ENCODE peak calls at places on chromosomes 16 and 17, in ten cellular contexts. One of them, this sample, is unnamed. For H3K4me1, the result is how much of the 10 kb centered on the place peaks cover.

GRCh38 chr17:10337136-10337535 is 35.7 kb downstream of the MYH13 start:
- DNase-seq in Peyer's patch: no peak
- DNase-seq in adrenal gland: no peak
- DNase-seq in tibial artery: no peak
- DNase-seq in CD4-positive, CD25-positive, alpha-beta regulatory T cell: no peak
- DNase-seq in lower lobe of right lung: no peak
- DNase-seq in heart left ventricle: no peak
- DNase-seq in RWPE2: no peak
- DNase-seq in spleen: no peak
- DNase-seq in left lung: no peak
- DNase-seq in this sample: no peak

GRCh38 chr17:82866521-82867214 is 26.8 kb upstream of the ZNF750 start:
- DNase-seq in RWPE2: no peak
- DNase-seq in CD4-positive, CD25-positive, alpha-beta regulatory T cell: no peak
- DNase-seq in adrenal gland: no peak
- DNase-seq in tibial artery: no peak
- DNase-seq in spleen: no peak
- DNase-seq in Peyer's patch: no peak
- DNase-seq in lower lobe of right lung: peak
- DNase-seq in heart left ventricle: no peak
- DNase-seq in left lung: no peak
- DNase-seq in this sample: no peak

GRCh38 chr16:89110641-89111040 is 17.0 kb downstream of the ACSF3 start:
- DNase-seq in spleen: peak
- DNase-seq in lower lobe of right lung: peak
- DNase-seq in heart left ventricle: no peak
- DNase-seq in adrenal gland: no peak
- DNase-seq in tibial artery: no peak
- DNase-seq in RWPE2: peak
- DNase-seq in Peyer's patch: peak
- DNase-seq in left lung: no peak
- DNase-seq in CD4-positive, CD25-positive, alpha-beta regulatory T cell: no peak
- DNase-seq in this sample: no peak

GRCh38 chr16:89422905-89423630 is 67.3 kb downstream of the ANKRD11 start:
- DNase-seq in tibial artery: no peak
- DNase-seq in RWPE2: no peak
- DNase-seq in CD4-positive, CD25-positive, alpha-beta regulatory T cell: no peak
- DNase-seq in lower lobe of right lung: no peak
- DNase-seq in adrenal gland: peak
- DNase-seq in Peyer's patch: no peak
- DNase-seq in left lung: no peak
- DNase-seq in spleen: no peak
- DNase-seq in heart left ventricle: peak
- DNase-seq in this sample: peak

GRCh38 chr17:37774508-37774907 is 29.6 kb upstream of the HNF1B start:
- DNase-seq in adrenal gland: no peak
- DNase-seq in heart left ventricle: no peak
- DNase-seq in left lung: no peak
- DNase-seq in tibial artery: no peak
- DNase-seq in CD4-positive, CD25-positive, alpha-beta regulatory T cell: peak
- DNase-seq in RWPE2: no peak
- DNase-seq in spleen: no peak
- DNase-seq in lower lobe of right lung: no peak
- DNase-seq in Peyer's patch: no peak
- DNase-seq in this sample: no peak

GRCh38 chr17:43900183-43900857 is 7.0 kb downstream of the MPP2 start:
- DNase-seq in RWPE2: peak
- DNase-seq in tibial artery: peak
- DNase-seq in adrenal gland: peak
- DNase-seq in CD4-positive, CD25-positive, alpha-beta regulatory T cell: peak
- DNase-seq in Peyer's patch: peak
- DNase-seq in heart left ventricle: peak
- DNase-seq in lower lobe of right lung: peak
- DNase-seq in left lung: peak
- DNase-seq in spleen: peak
- DNase-seq in this sample: peak

GRCh38 chr16:57892041-57892440 is 78.9 kb downstream of the CNGB1 start:
- DNase-seq in heart left ventricle: no peak
- DNase-seq in spleen: no peak
- DNase-seq in lower lobe of right lung: no peak
- DNase-seq in Peyer's patch: no peak
- DNase-seq in tibial artery: no peak
- DNase-seq in left lung: no peak
- DNase-seq in adrenal gland: no peak
- DNase-seq in CD4-positive, CD25-positive, alpha-beta regulatory T cell: no peak
- DNase-seq in RWPE2: no peak
- DNase-seq in this sample: no peak

GRCh38 chr16:27995378-27995777 is 68.1 kb downstream of the GSG1L start:
- DNase-seq in spleen: no peak
- DNase-seq in left lung: no peak
- DNase-seq in lower lobe of right lung: no peak
- DNase-seq in CD4-positive, CD25-positive, alpha-beta regulatory T cell: peak
- DNase-seq in heart left ventricle: no peak
- DNase-seq in tibial artery: no peak
- DNase-seq in RWPE2: no peak
- DNase-seq in Peyer's patch: no peak
- DNase-seq in adrenal gland: no peak
- DNase-seq in this sample: no peak

GRCh38 chr16:10557750-10558149 is 22.6 kb downstream of the EMP2 start:
- DNase-seq in tibial artery: no peak
- DNase-seq in lower lobe of right lung: no peak
- DNase-seq in RWPE2: no peak
- DNase-seq in CD4-positive, CD25-positive, alpha-beta regulatory T cell: no peak
- DNase-seq in adrenal gland: no peak
- DNase-seq in left lung: no peak
- DNase-seq in spleen: no peak
- DNase-seq in heart left ventricle: no peak
- DNase-seq in Peyer's patch: no peak
- DNase-seq in this sample: no peak

GRCh38 chr16:10561001-10561400 is 19.4 kb downstream of the EMP2 start:
- DNase-seq in Peyer's patch: no peak
- DNase-seq in left lung: no peak
- DNase-seq in CD4-positive, CD25-positive, alpha-beta regulatory T cell: no peak
- DNase-seq in spleen: no peak
- DNase-seq in RWPE2: no peak
- DNase-seq in tibial artery: no peak
- DNase-seq in heart left ventricle: no peak
- DNase-seq in adrenal gland: no peak
- DNase-seq in lower lobe of right lung: no peak
- DNase-seq in this sample: no peak

GRCh38 chr16:10558305-10558704 is 22.1 kb downstream of the EMP2 start:
- DNase-seq in tibial artery: no peak
- DNase-seq in RWPE2: no peak
- DNase-seq in Peyer's patch: no peak
- DNase-seq in spleen: no peak
- DNase-seq in lower lobe of right lung: no peak
- DNase-seq in adrenal gland: no peak
- DNase-seq in left lung: no peak
- DNase-seq in heart left ventricle: no peak
- DNase-seq in CD4-positive, CD25-positive, alpha-beta regulatory T cell: no peak
- DNase-seq in this sample: no peak

GRCh38 chr16:10561425-10561824 is 19.0 kb downstream of the EMP2 start:
- DNase-seq in lower lobe of right lung: no peak
- DNase-seq in left lung: no peak
- DNase-seq in adrenal gland: no peak
- DNase-seq in CD4-positive, CD25-positive, alpha-beta regulatory T cell: no peak
- DNase-seq in RWPE2: no peak
- DNase-seq in Peyer's patch: no peak
- DNase-seq in tibial artery: no peak
- DNase-seq in heart left ventricle: no peak
- DNase-seq in spleen: no peak
- DNase-seq in this sample: no peak

DNA sequence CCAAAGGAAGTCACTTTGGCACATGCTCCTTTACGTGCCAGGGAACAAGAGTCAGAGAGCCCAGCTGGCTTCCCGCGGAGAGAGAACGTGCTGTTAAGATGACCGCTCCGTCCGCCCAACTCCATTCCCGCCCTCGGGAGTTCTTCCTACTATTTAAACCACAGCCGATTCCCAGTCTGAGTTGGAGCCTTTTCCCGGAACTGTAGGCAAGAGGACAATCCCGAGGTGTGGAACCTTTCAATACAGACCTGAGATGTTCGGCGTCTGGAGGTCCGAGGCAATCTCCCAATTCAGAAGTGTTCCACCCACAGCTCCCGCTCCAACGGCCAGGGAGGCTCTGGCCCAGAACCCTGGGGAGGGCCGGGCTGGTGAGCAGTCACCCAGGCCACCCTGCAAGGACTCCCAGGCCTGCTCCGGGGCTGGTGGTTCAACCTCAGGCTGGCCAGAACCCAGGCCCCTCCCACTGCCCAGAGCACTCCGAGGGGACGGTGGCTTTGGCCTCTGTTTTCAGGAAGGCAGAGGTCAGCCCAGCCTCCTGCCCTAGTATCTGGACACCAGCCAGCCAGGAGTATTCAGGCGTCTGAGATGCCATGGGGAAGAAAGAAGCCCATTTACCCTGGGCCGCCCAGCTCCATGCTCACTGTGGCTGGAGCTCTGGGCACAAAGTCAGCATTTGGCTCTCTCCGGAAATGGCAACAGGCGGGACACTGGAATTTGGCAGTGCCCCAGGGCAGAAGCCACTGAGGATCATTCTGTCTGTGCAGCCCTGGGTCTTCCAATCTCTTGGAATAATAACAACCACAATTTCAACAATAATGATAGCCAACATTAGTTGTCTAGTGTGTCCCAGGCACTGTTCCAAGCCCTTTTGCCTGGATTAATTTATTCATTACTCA is 21.4 kb downstream of the EMP2 start:
- DNase-seq in lower lobe of right lung: peak
- DNase-seq in Peyer's patch: no peak
- DNase-seq in RWPE2: no peak
- DNase-seq in heart left ventricle: peak
- DNase-seq in tibial artery: peak
- DNase-seq in left lung: peak
- DNase-seq in CD4-positive, CD25-positive, alpha-beta regulatory T cell: no peak
- DNase-seq in adrenal gland: peak
- DNase-seq in spleen: peak
- DNase-seq in this sample: peak
- H3K4me1 ChIP-seq in lower lobe of right lung: half or more
- H3K4me1 ChIP-seq in Peyer's patch: under half
- H3K4me1 ChIP-seq in RWPE2: under half
- H3K4me1 ChIP-seq in heart left ventricle: under half
- H3K4me1 ChIP-seq in tibial artery: half or more
- H3K4me1 ChIP-seq in left lung: under half
- H3K4me1 ChIP-seq in CD4-positive, CD25-positive, alpha-beta regulatory T cell: under half
- H3K4me1 ChIP-seq in adrenal gland: under half
- H3K4me1 ChIP-seq in spleen: under half
- H3K4me1 ChIP-seq in this sample: under half

DNA sequence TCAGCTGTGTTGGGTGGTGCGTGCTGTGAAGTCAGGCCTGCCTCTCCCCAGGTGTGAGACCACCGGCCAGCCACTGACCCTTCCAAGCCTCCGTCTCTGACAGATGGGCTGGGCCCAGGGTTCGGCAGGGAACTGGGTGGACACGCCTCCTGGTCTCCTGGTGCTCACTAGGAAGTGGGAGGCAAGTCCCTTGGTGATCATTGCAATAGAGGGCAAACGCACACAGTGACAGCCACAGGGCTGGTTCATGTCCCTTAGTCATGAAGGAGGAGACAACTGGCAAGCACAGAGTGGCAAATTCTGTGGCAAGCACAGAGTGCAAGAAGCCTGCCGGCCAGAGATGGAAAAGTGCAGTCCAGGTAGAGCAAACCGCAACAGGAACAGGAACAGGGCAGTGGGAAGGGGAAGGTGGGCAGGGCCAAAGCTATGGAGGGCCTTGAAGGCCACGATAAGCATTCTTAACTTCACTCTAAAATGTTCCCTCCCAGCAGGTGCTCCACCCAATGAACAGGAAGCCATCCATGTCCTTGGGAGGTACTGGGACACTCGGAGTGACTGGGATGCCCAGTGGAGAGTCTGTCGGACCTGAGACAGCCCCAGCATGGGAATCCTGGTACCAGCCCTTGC is 21.9 kb downstream of the USP7 start:
- DNase-seq in heart left ventricle: no peak
- DNase-seq in tibial artery: no peak
- DNase-seq in left lung: no peak
- DNase-seq in Peyer's patch: no peak
- DNase-seq in spleen: no peak
- DNase-seq in RWPE2: no peak
- DNase-seq in CD4-positive, CD25-positive, alpha-beta regulatory T cell: no peak
- DNase-seq in adrenal gland: peak
- DNase-seq in lower lobe of right lung: no peak
- DNase-seq in this sample: no peak
- H3K4me1 ChIP-seq in heart left ventricle: under half
- H3K4me1 ChIP-seq in tibial artery: half or more
- H3K4me1 ChIP-seq in left lung: under half
- H3K4me1 ChIP-seq in Peyer's patch: under half
- H3K4me1 ChIP-seq in spleen: half or more
- H3K4me1 ChIP-seq in RWPE2: under half
- H3K4me1 ChIP-seq in CD4-positive, CD25-positive, alpha-beta regulatory T cell: half or more
- H3K4me1 ChIP-seq in adrenal gland: under half
- H3K4me1 ChIP-seq in lower lobe of right lung: half or more
- H3K4me1 ChIP-seq in this sample: half or more

DNA sequence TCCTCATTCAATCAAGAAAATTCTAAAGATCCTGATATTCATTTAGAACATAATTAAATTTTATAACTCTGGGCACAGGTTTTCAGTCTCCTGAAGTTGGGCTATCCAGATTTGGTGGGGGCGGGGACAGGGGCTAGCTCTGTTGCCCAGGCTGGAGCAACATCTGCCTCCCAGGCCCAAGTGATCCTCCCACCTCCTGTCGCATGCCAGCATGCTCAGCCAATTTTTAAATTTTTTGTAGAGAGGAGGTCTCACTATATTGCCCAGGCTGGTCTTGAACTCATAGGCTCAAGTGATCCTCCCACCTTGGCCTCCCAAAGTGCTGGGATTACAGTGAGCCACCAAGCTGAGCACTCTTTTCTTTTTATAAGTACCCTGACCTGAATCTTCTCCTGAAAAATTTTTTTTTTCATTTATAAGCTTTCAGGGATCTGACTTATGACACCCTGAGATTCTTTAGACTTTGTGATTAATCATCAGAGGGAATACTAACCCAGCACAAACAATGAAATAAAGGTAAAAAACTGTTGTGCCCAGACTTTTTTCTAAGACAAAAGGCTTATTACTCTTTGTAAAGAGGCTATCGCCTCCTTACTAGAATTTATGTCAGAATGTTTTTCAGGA is 62.6 kb downstream of the TUBD1 start:
- DNase-seq in left lung: no peak
- DNase-seq in spleen: no peak
- DNase-seq in adrenal gland: no peak
- DNase-seq in Peyer's patch: no peak
- DNase-seq in heart left ventricle: no peak
- DNase-seq in CD4-positive, CD25-positive, alpha-beta regulatory T cell: peak
- DNase-seq in lower lobe of right lung: no peak
- DNase-seq in RWPE2: no peak
- DNase-seq in tibial artery: no peak
- DNase-seq in this sample: no peak
- H3K4me1 ChIP-seq in left lung: under half
- H3K4me1 ChIP-seq in spleen: half or more
- H3K4me1 ChIP-seq in adrenal gland: under half
- H3K4me1 ChIP-seq in Peyer's patch: under half
- H3K4me1 ChIP-seq in heart left ventricle: under half
- H3K4me1 ChIP-seq in CD4-positive, CD25-positive, alpha-beta regulatory T cell: half or more
- H3K4me1 ChIP-seq in lower lobe of right lung: half or more
- H3K4me1 ChIP-seq in RWPE2: under half
- H3K4me1 ChIP-seq in tibial artery: half or more
- H3K4me1 ChIP-seq in this sample: under half

DNA sequence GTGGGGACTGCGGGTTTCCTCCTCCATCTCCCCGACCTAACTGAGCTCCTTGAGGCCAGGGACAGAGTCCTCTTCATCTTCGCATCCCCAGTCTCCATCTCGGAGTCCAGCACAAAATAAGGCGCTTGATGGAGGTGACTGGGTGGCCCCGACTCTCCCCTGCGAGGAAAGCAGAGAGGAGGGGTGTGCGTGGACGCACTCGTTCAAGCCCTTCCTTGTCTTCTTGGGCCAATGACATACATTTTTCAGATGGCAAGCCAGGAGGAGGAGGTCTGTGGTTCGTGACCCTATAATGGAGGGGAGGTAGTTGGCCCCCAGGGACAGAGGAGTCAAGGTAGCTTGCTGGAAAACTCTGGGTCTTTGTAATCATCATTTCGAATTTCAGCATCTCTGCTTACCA is 17.2 kb downstream of the CRISPLD2 start:
- DNase-seq in Peyer's patch: no peak
- DNase-seq in heart left ventricle: no peak
- DNase-seq in tibial artery: no peak
- DNase-seq in lower lobe of right lung: peak
- DNase-seq in RWPE2: no peak
- DNase-seq in left lung: no peak
- DNase-seq in adrenal gland: no peak
- DNase-seq in spleen: no peak
- DNase-seq in CD4-positive, CD25-positive, alpha-beta regulatory T cell: no peak
- DNase-seq in this sample: no peak
- H3K4me1 ChIP-seq in Peyer's patch: under half
- H3K4me1 ChIP-seq in heart left ventricle: under half
- H3K4me1 ChIP-seq in tibial artery: half or more
- H3K4me1 ChIP-seq in lower lobe of right lung: under half
- H3K4me1 ChIP-seq in RWPE2: under half
- H3K4me1 ChIP-seq in left lung: under half
- H3K4me1 ChIP-seq in adrenal gland: under half
- H3K4me1 ChIP-seq in spleen: under half
- H3K4me1 ChIP-seq in CD4-positive, CD25-positive, alpha-beta regulatory T cell: under half
- H3K4me1 ChIP-seq in this sample: under half

This sample was measured in mucosa of descending colon.